ENCODE peak calls at places on chromosomes 1 and 21, in eight cellular contexts. M, N, C, E, I, U, F and D are unnamed samples.

GRCh38 chr1:23791434-23792047 is 596 bp downstream of the LYPLA2 start:
- DNase-seq in M (peak; percentile 55), N (peak; percentile 56), C (peak; percentile 60), E (peak; percentile 20), I (peak; percentile 50), U (no peak), F (peak; percentile 79), D (no peak)

GRCh38 chr1:147273409-147274307 is 31.2 kb downstream of the CHD1L start:
- DNase-seq in M (peak; percentile 93), N (no peak), C (peak; percentile 68), E (no peak), I (no peak), U (peak; percentile 35), F (peak; percentile 76), D (no peak)

GRCh38 chr1:27367160-27367650 is 444 bp upstream of the MAP3K6 start:
- DNase-seq in M (no peak), N (peak; percentile 59), C (no peak), E (no peak), I (no peak), U (no peak), F (peak; percentile 32), D (no peak)

GRCh38 chr1:27666791-27667254 is 5.2 kb downstream of the IFI6 start:
- DNase-seq in M (peak; percentile 23), N (no peak), C (no peak), E (no peak), I (no peak), U (no peak), F (no peak), D (no peak)

GRCh38 chr1:2382621-2383361 is 8.6 kb downstream of the MORN1 start:
- DNase-seq in M (peak; percentile 64), N (peak; percentile 65), C (peak; percentile 71), E (no peak), I (peak; percentile 47), U (no peak), F (peak; percentile 83), D (no peak)

GRCh38 chr1:178119623-178120022 is 25.7 kb downstream of the RASAL2 start:
- DNase-seq in M (no peak), N (no peak), C (no peak), E (no peak), I (no peak), U (no peak), F (no peak), D (no peak)

GRCh38 chr1:59132353-59132752 is 164.5 kb upstream of the FGGY start:
- DNase-seq in M (no peak), N (no peak), C (no peak), E (no peak), I (no peak), U (no peak), F (no peak), D (no peak)

GRCh38 chr21:42859891-42860230 is 19.5 kb downstream of the WDR4 start:
- DNase-seq in M (no peak), N (no peak), C (no peak), E (no peak), I (no peak), U (no peak), F (no peak), D (no peak)

GRCh38 chr1:14140800-14141526 is 441.0 kb downstream of the PRDM2 start:
- DNase-seq in M (peak; percentile 12), N (peak; percentile 67), C (no peak), E (peak; percentile 72), I (no peak), U (no peak), F (peak; percentile 17), D (peak; percentile 60)

GRCh38 chr1:6859415-6860343 is 74.4 kb downstream of the CAMTA1 start:
- DNase-seq in M (peak; percentile 93), N (no peak), C (no peak), E (no peak), I (no peak), U (no peak), F (no peak), D (no peak)

GRCh38 chr1:212858461-212859265 is 588 bp downstream of the FLVCR1 start:
- DNase-seq in M (peak; percentile 70), N (no peak), C (peak; percentile 32), E (peak; percentile 16), I (peak; percentile 29), U (no peak), F (peak; percentile 24), D (no peak)

GRCh38 chr1:116807394-116807793 is 53.2 kb downstream of the CD2 start:
- DNase-seq in M (no peak), N (no peak), C (no peak), E (no peak), I (no peak), U (no peak), F (no peak), D (no peak)

GRCh38 chr1:110481968-110482623 is 31.1 kb downstream of the PROK1 start:
- DNase-seq in M (peak; percentile 37), N (no peak), C (no peak), E (no peak), I (no peak), U (no peak), F (peak; percentile 34), D (no peak)

GRCh38 chr1:50977575-50978143 is 7.6 kb downstream of the CDKN2C start:
- DNase-seq in M (peak; percentile 85), N (peak; percentile 88), C (peak; percentile 72), E (peak; percentile 76), I (peak; percentile 58), U (no peak), F (peak; percentile 61), D (no peak)

GRCh38 chr21:40623550-40623949 is 223.4 kb downstream of the DSCAM start:
- DNase-seq in M (no peak), N (no peak), C (no peak), E (no peak), I (no peak), U (no peak), F (no peak), D (no peak)

GRCh38 chr1:167249702-167250101 is 29.0 kb downstream of the POU2F1 start:
- DNase-seq in M (no peak), N (no peak), C (no peak), E (no peak), I (no peak), U (no peak), F (no peak), D (no peak)

GRCh38 chr1:244370060-244370637 is 81.6 kb downstream of the ADSS2 start:
- DNase-seq in M (no peak), N (no peak), C (no peak), E (no peak), I (no peak), U (no peak), F (no peak), D (no peak)

GRCh38 chr1:90948301-90948700 is 73.5 kb downstream of the ZNF644 start:
- DNase-seq in M (no peak), N (no peak), C (no peak), E (no peak), I (no peak), U (no peak), F (no peak), D (no peak)

GRCh38 chr1:64095832-64096231 is 107.6 kb upstream of the UBE2U start:
- DNase-seq in M (no peak), N (no peak), C (no peak), E (no peak), I (no peak), U (no peak), F (no peak), D (no peak)

DNA sequence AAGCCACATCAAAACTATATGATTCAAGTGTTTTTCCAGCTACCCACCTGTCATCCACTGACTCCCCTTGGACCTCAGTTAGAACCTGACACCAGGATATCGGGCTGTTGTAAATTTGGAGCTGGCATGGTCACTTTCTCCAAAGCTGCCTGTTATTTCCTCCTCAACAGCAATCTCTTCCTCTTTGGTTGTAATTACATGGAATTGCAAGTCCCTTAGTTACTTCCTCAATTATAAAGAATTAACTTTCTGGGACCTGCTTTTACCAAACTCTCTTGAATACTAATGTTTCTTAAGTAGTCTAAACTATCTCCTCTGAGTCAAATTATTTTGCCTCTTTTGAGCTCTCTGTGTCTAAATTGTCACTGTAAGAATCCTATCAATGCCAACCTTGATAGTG is 150.4 kb upstream of the SGIP1 start:
- DNase-seq in M (no peak), N (no peak), C (no peak), E (no peak), I (no peak), U (no peak), F (no peak), D (no peak)
- H3K4me1 ChIP-seq in M (no peaks in the 10 kb centered on the region), N (no peaks in the 10 kb centered on the region), C (no peaks in the 10 kb centered on the region), E (peaks cover 6% of the 10 kb centered on the region), I (no peaks in the 10 kb centered on the region), U (no peaks in the 10 kb centered on the region), F (peaks cover 11% of the 10 kb centered on the region), D (no peaks in the 10 kb centered on the region)

GRCh38 chr1:151565500-151566189 is 25.5 kb downstream of the TUFT1 start:
- DNase-seq in M (no peak), N (no peak), C (no peak), E (no peak), I (no peak), U (no peak), F (no peak), D (no peak)
- H3K36me3 ChIP-seq in M (peaks cover 29% of the 10 kb centered on the region), N (no peaks in the 10 kb centered on the region), C (no peaks in the 10 kb centered on the region), E (peaks cover 45% of the 10 kb centered on the region), I (no peaks in the 10 kb centered on the region), U (peaks cover 52% of the 10 kb centered on the region), F (peaks cover 13% of the 10 kb centered on the region), D (peaks cover 41% of the 10 kb centered on the region)

GRCh38 chr1:218475699-218476098 is 130.6 kb downstream of the TGFB2 start:
- DNase-seq in M (no peak), N (no peak), C (no peak), E (no peak), I (no peak), U (no peak), F (no peak), D (no peak)
- H3K4me1 ChIP-seq in M (peaks cover 52% of the 10 kb centered on the region), N (peaks cover 65% of the 10 kb centered on the region), C (no peaks in the 10 kb centered on the region), E (peaks cover 39% of the 10 kb centered on the region), I (peaks cover 5% of the 10 kb centered on the region), U (no peaks in the 10 kb centered on the region), F (no peaks in the 10 kb centered on the region), D (peaks cover 17% of the 10 kb centered on the region)

GRCh38 chr1:154436433-154436832 is 31.3 kb downstream of the IL6R start:
- DNase-seq in M (no peak), N (no peak), C (no peak), E (no peak), I (no peak), U (no peak), F (no peak), D (no peak)
- H3K36me3 ChIP-seq in M (no peaks in the 10 kb centered on the region), N (peaks cover 4% of the 10 kb centered on the region), C (no peaks in the 10 kb centered on the region), E (peaks cover 33% of the 10 kb centered on the region), I (no peaks in the 10 kb centered on the region), U (no peaks in the 10 kb centered on the region), F (no peaks in the 10 kb centered on the region), D (peaks cover 8% of the 10 kb centered on the region)